ENCODE peak calls at places on chromosomes 6 and 20, in ten cellular contexts. One of them, this sample, is unnamed.

GRCh38 chr6:44254201-44254956 is 2.9 kb downstream of the SLC35B2 start:
- DNase-seq in breast epithelium: no peak
- DNase-seq in right lobe of liver: no peak
- DNase-seq in A549: no peak
- DNase-seq in sigmoid colon: no peak
- DNase-seq in ovary: no peak
- DNase-seq in stomach: no peak
- DNase-seq in HCT116: no peak
- DNase-seq in body of pancreas: no peak
- DNase-seq in heart left ventricle: no peak
- DNase-seq in this sample: no peak

GRCh38 chr6:112717401-112717800 is 370.3 kb downstream of the RFPL4B start:
- DNase-seq in breast epithelium: no peak
- DNase-seq in right lobe of liver: no peak
- DNase-seq in A549: no peak
- DNase-seq in sigmoid colon: no peak
- DNase-seq in ovary: no peak
- DNase-seq in stomach: no peak
- DNase-seq in HCT116: no peak
- DNase-seq in body of pancreas: no peak
- DNase-seq in heart left ventricle: no peak
- DNase-seq in this sample: no peak

GRCh38 chr20:58650776-58651547 is at the start of gene STX16:
- DNase-seq in breast epithelium: peak; percentile 89
- DNase-seq in right lobe of liver: peak; percentile 93
- DNase-seq in A549: peak; percentile 96
- DNase-seq in sigmoid colon: peak; percentile 95
- DNase-seq in ovary: peak; percentile 89
- DNase-seq in stomach: peak; percentile 92
- DNase-seq in HCT116: peak; percentile 82
- DNase-seq in body of pancreas: peak; percentile 92
- DNase-seq in heart left ventricle: peak; percentile 91
- DNase-seq in this sample: peak; percentile 96

GRCh38 chr20:2602046-2602735 is 50.2 kb upstream of the NOP56 start:
- DNase-seq in breast epithelium: no peak
- DNase-seq in right lobe of liver: no peak
- DNase-seq in A549: no peak
- DNase-seq in sigmoid colon: no peak
- DNase-seq in ovary: no peak
- DNase-seq in stomach: no peak
- DNase-seq in HCT116: no peak
- DNase-seq in body of pancreas: no peak
- DNase-seq in heart left ventricle: no peak
- DNase-seq in this sample: no peak

GRCh38 chr6:119148102-119148824 is 69.8 kb upstream of the FAM184A start:
- DNase-seq in breast epithelium: no peak
- DNase-seq in right lobe of liver: peak; percentile 49
- DNase-seq in A549: peak; percentile 47
- DNase-seq in sigmoid colon: no peak
- DNase-seq in ovary: no peak
- DNase-seq in stomach: no peak
- DNase-seq in HCT116: peak; percentile 62
- DNase-seq in body of pancreas: peak; percentile 80
- DNase-seq in heart left ventricle: peak; percentile 27
- DNase-seq in this sample: no peak

GRCh38 chr20:15643713-15644112 is 929.5 kb downstream of the KIF16B start:
- DNase-seq in breast epithelium: no peak
- DNase-seq in right lobe of liver: no peak
- DNase-seq in A549: peak; percentile 37
- DNase-seq in sigmoid colon: no peak
- DNase-seq in ovary: no peak
- DNase-seq in stomach: no peak
- DNase-seq in HCT116: no peak
- DNase-seq in body of pancreas: no peak
- DNase-seq in heart left ventricle: no peak
- DNase-seq in this sample: no peak

GRCh38 chr6:53767941-53768340 is 26.9 kb upstream of the LRRC1 start:
- DNase-seq in breast epithelium: no peak
- DNase-seq in right lobe of liver: no peak
- DNase-seq in A549: no peak
- DNase-seq in sigmoid colon: no peak
- DNase-seq in ovary: no peak
- DNase-seq in stomach: no peak
- DNase-seq in HCT116: no peak
- DNase-seq in body of pancreas: no peak
- DNase-seq in heart left ventricle: no peak
- DNase-seq in this sample: no peak

GRCh38 chr6:54856137-54856536 is 9.6 kb downstream of the FAM83B start:
- DNase-seq in breast epithelium: no peak
- DNase-seq in right lobe of liver: no peak
- DNase-seq in A549: no peak
- DNase-seq in sigmoid colon: no peak
- DNase-seq in ovary: no peak
- DNase-seq in stomach: peak; percentile 44
- DNase-seq in HCT116: no peak
- DNase-seq in body of pancreas: peak; percentile 33
- DNase-seq in heart left ventricle: no peak
- DNase-seq in this sample: no peak

GRCh38 chr20:9974324-9974723 is 60.5 kb upstream of the ANKEF1 start:
- DNase-seq in breast epithelium: no peak
- DNase-seq in right lobe of liver: no peak
- DNase-seq in A549: no peak
- DNase-seq in sigmoid colon: no peak
- DNase-seq in ovary: no peak
- DNase-seq in stomach: no peak
- DNase-seq in HCT116: no peak
- DNase-seq in body of pancreas: no peak
- DNase-seq in heart left ventricle: no peak
- DNase-seq in this sample: no peak

GRCh38 chr20:31818376-31818908 is 714 bp upstream of the MYLK2 start:
- DNase-seq in breast epithelium: no peak
- DNase-seq in right lobe of liver: no peak
- DNase-seq in A549: no peak
- DNase-seq in sigmoid colon: no peak
- DNase-seq in ovary: no peak
- DNase-seq in stomach: no peak
- DNase-seq in HCT116: no peak
- DNase-seq in body of pancreas: no peak
- DNase-seq in heart left ventricle: no peak
- DNase-seq in this sample: no peak

GRCh38 chr6:96911171-96911570 is 13.4 kb upstream of the KLHL32 start:
- DNase-seq in breast epithelium: no peak
- DNase-seq in right lobe of liver: no peak
- DNase-seq in A549: no peak
- DNase-seq in sigmoid colon: no peak
- DNase-seq in ovary: no peak
- DNase-seq in stomach: no peak
- DNase-seq in HCT116: no peak
- DNase-seq in body of pancreas: no peak
- DNase-seq in heart left ventricle: no peak
- DNase-seq in this sample: no peak

GRCh38 chr20:32614772-32615171 is 29.6 kb upstream of the NOL4L start:
- DNase-seq in breast epithelium: no peak
- DNase-seq in right lobe of liver: no peak
- DNase-seq in A549: no peak
- DNase-seq in sigmoid colon: no peak
- DNase-seq in ovary: no peak
- DNase-seq in stomach: no peak
- DNase-seq in HCT116: no peak
- DNase-seq in body of pancreas: no peak
- DNase-seq in heart left ventricle: no peak
- DNase-seq in this sample: no peak

GRCh38 chr6:35521235-35521634 is 8.5 kb upstream of the TULP1 start:
- DNase-seq in breast epithelium: no peak
- DNase-seq in right lobe of liver: no peak
- DNase-seq in A549: no peak
- DNase-seq in sigmoid colon: no peak
- DNase-seq in ovary: no peak
- DNase-seq in stomach: no peak
- DNase-seq in HCT116: no peak
- DNase-seq in body of pancreas: no peak
- DNase-seq in heart left ventricle: no peak
- DNase-seq in this sample: no peak

GRCh38 chr6:167507376-167507961 is 182.6 kb downstream of the TTLL2 start:
- DNase-seq in breast epithelium: no peak
- DNase-seq in right lobe of liver: no peak
- DNase-seq in A549: no peak
- DNase-seq in sigmoid colon: no peak
- DNase-seq in ovary: no peak
- DNase-seq in stomach: no peak
- DNase-seq in HCT116: no peak
- DNase-seq in body of pancreas: no peak
- DNase-seq in heart left ventricle: no peak
- DNase-seq in this sample: no peak

GRCh38 chr6:32885698-32886286 is 31.8 kb downstream of the PSMB9 start:
- DNase-seq in breast epithelium: no peak
- DNase-seq in right lobe of liver: no peak
- DNase-seq in A549: peak; percentile 66
- DNase-seq in sigmoid colon: no peak
- DNase-seq in ovary: no peak
- DNase-seq in stomach: no peak
- DNase-seq in HCT116: peak; percentile 72
- DNase-seq in body of pancreas: no peak
- DNase-seq in heart left ventricle: no peak
- DNase-seq in this sample: no peak

GRCh38 chr6:34272022-34272926 is 23.5 kb upstream of the SMIM29 start:
- DNase-seq in breast epithelium: no peak
- DNase-seq in right lobe of liver: no peak
- DNase-seq in A549: peak; percentile 13
- DNase-seq in sigmoid colon: no peak
- DNase-seq in ovary: no peak
- DNase-seq in stomach: no peak
- DNase-seq in HCT116: no peak
- DNase-seq in body of pancreas: peak; percentile 32
- DNase-seq in heart left ventricle: no peak
- DNase-seq in this sample: no peak
- TF ChIP-seq CTCF in breast epithelium: no peak
- TF ChIP-seq CTCF in right lobe of liver: no peak
- TF ChIP-seq CTCF in A549: no peak
- TF ChIP-seq CTCF in sigmoid colon: no peak
- TF ChIP-seq CTCF in ovary: no peak
- TF ChIP-seq CTCF in stomach: no peak
- TF ChIP-seq CTCF in HCT116: no peak
- TF ChIP-seq CTCF in body of pancreas: no peak
- TF ChIP-seq CTCF in heart left ventricle: no peak
- TF ChIP-seq CTCF in this sample: no peak

DNA sequence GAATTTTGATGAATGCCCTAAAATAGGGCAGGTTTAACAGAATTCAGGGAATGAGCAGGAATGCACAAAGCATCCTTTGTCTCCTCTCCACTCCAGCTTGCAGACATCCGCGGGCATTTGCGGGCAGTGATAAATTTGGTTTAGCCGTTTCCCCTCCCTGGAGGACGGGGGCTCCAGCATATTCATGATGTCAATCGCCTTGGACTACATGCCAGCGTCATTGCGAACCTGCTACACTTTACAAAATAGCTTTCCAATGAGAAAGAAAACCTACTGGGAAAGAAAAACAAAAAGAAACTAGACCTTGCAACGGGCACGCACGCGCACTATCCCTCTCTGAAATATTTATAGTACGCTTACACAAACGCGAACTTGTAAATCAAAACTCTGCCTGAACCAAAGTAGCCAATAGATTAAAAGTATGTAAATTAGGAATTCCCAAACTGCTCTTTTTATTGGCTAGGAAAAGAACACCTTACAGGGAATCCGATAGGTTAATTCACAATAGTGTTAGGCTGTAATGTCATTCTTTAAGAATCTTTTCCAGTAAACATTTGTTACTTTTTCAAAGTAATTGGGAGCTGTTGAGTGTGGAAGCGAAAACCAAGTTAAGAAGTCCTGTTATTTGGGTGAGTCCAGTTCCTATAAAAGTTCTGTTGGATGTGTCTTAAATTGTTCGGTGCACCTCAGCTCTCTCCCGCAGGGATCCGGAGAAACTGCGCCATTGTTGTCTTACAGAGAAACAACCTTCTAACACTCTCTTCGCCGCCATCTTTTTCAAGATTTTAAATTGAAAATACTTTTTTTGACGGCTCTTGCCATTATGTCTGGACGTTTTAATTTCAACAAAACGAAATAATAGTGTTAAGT is 136.7 kb downstream of the HFE start:
- DNase-seq in breast epithelium: no peak
- DNase-seq in right lobe of liver: peak; percentile 76
- DNase-seq in A549: peak; percentile 91
- DNase-seq in sigmoid colon: peak; percentile 89
- DNase-seq in ovary: peak; percentile 65
- DNase-seq in stomach: peak; percentile 75
- DNase-seq in HCT116: peak; percentile 91
- DNase-seq in body of pancreas: peak; percentile 49
- DNase-seq in heart left ventricle: peak; percentile 70
- DNase-seq in this sample: no peak
- TF ChIP-seq POLR2A in breast epithelium: peak; percentile 36
- TF ChIP-seq POLR2A in right lobe of liver: peak; percentile 72
- TF ChIP-seq POLR2A in A549: no peak
- TF ChIP-seq POLR2A in sigmoid colon: peak; percentile 63
- TF ChIP-seq POLR2A in ovary: peak; percentile 66
- TF ChIP-seq POLR2A in stomach: no peak
- TF ChIP-seq POLR2A in HCT116: peak; percentile 30
- TF ChIP-seq POLR2A in body of pancreas: peak; percentile 60
- TF ChIP-seq POLR2A in heart left ventricle: peak; percentile 63
- TF ChIP-seq POLR2A in this sample: no peak

GRCh38 chr20:57475388-57476072 is 49.4 kb downstream of the CTCFL start:
- DNase-seq in breast epithelium: no peak
- DNase-seq in right lobe of liver: peak; percentile 18
- DNase-seq in A549: no peak
- DNase-seq in sigmoid colon: peak; percentile 37
- DNase-seq in ovary: no peak
- DNase-seq in stomach: no peak
- DNase-seq in HCT116: no peak
- DNase-seq in body of pancreas: no peak
- DNase-seq in heart left ventricle: no peak
- DNase-seq in this sample: no peak
- H3K4me3 ChIP-seq in breast epithelium: no peak overlapping the region
- H3K4me3 ChIP-seq in right lobe of liver: no peak overlapping the region
- H3K4me3 ChIP-seq in A549: no peak overlapping the region
- H3K4me3 ChIP-seq in sigmoid colon: no peak overlapping the region
- H3K4me3 ChIP-seq in ovary: no peak overlapping the region
- H3K4me3 ChIP-seq in stomach: no peak overlapping the region
- H3K4me3 ChIP-seq in HCT116: no peak overlapping the region
- H3K4me3 ChIP-seq in body of pancreas: no peak overlapping the region
- H3K4me3 ChIP-seq in heart left ventricle: no peak overlapping the region
- H3K4me3 ChIP-seq in this sample: no peak overlapping the region

DNA sequence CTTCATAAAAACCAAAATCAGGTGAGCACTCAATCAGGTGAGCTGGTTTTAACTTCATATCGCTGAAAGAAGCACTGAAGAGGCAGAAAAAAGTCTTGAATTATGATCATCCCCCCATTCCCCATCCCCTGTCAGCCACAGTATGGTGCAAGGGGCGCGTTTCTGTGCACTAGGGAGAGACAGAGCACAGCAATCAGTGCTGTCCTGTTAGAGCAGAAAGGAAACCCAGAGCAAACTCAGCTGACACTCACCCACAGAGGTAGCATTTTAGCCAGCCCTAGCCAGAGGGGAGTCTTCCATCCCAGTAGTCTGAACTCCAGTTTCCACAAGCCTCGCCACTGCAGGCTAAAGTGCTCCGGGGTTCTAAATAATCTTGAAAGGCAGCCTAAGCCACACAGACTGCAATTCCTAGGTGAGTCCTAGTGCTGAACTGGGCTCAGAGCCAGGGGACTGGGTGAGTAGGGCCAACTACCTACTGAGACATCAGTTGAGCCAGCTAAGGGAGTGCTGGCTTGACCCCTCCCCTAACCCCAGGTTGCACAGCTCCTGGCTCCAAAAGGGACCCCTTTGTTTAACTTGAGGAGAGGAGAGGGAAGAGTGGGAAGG is 1352.6 kb upstream of the GJE1 start:
- DNase-seq in breast epithelium: no peak
- DNase-seq in right lobe of liver: peak; percentile 44
- DNase-seq in A549: no peak
- DNase-seq in sigmoid colon: no peak
- DNase-seq in ovary: no peak
- DNase-seq in stomach: peak; percentile 29
- DNase-seq in HCT116: no peak
- DNase-seq in body of pancreas: no peak
- DNase-seq in heart left ventricle: peak; percentile 18
- DNase-seq in this sample: no peak
- TF ChIP-seq CTCF in breast epithelium: no peak
- TF ChIP-seq CTCF in right lobe of liver: no peak
- TF ChIP-seq CTCF in A549: no peak
- TF ChIP-seq CTCF in sigmoid colon: no peak
- TF ChIP-seq CTCF in ovary: no peak
- TF ChIP-seq CTCF in stomach: no peak
- TF ChIP-seq CTCF in HCT116: no peak
- TF ChIP-seq CTCF in body of pancreas: no peak
- TF ChIP-seq CTCF in heart left ventricle: no peak
- TF ChIP-seq CTCF in this sample: no peak

This sample was measured in vagina.